ENCODE peak calls at places on chromosomes 11 and 22, in four cellular contexts. B, Q, S and T are unnamed samples.

GRCh38 chr11:128627666-128628342 is 40.4 kb upstream of the ETS1 start:
- DNase-seq in B (no peak), S (no peak), Q (no peak), T (no peak)

GRCh38 chr22:32684148-32684821 is 117.2 kb upstream of the TIMP3 start:
- DNase-seq in S (peak), Q (no peak), B (no peak), T (peak)

GRCh38 chr11:70360211-70360610 is 38.1 kb upstream of the CTTN start:
- DNase-seq in S (no peak), Q (no peak), B (no peak), T (no peak)

GRCh38 chr22:19802001-19802880 is 41.7 kb downstream of the TBX1 start:
- DNase-seq in Q (no peak), S (no peak), B (no peak), T (no peak)

GRCh38 chr11:65426839-65427690 is 4.5 kb downstream of the NEAT1 start:
- DNase-seq in S (peak), B (no peak), Q (no peak), T (peak)

GRCh38 chr11:123316003-123316402 is 114.1 kb upstream of the GRAMD1B start:
- DNase-seq in S (peak), B (peak), Q (no peak), T (peak)

GRCh38 chr11:2825261-2825885 is 60.2 kb downstream of the CDKN1C start:
- DNase-seq in B (peak), Q (peak), S (no peak), T (peak)

GRCh38 chr11:16612801-16613400 is 125.5 kb upstream of the C11orf58 start:
- DNase-seq in B (no peak), Q (no peak), S (no peak), T (no peak)

GRCh38 chr11:94151903-94152677 is 23.4 kb downstream of the PANX1 start:
- DNase-seq in S (peak), Q (no peak), B (peak), T (peak)

GRCh38 chr11:76233196-76233921 is 27.1 kb upstream of the WNT11 start:
- DNase-seq in S (no peak), Q (no peak), B (no peak), T (no peak)

GRCh38 chr11:114183041-114183511 is 113.1 kb upstream of the NNMT start:
- DNase-seq in B (no peak), Q (no peak), S (no peak), T (no peak)

GRCh38 chr22:19121631-19122142 is 525 bp downstream of the DGCR2 start:
- DNase-seq in S (peak), B (no peak), Q (peak), T (peak)

GRCh38 chr11:121367434-121367833 is 74.9 kb downstream of the SC5D start:
- DNase-seq in S (peak), B (peak), Q (no peak), T (peak)

GRCh38 chr22:29979645-29980303 is 96.8 kb downstream of the MTMR3 start:
- DNase-seq in S (no peak), Q (no peak), B (peak), T (no peak)

DNA sequence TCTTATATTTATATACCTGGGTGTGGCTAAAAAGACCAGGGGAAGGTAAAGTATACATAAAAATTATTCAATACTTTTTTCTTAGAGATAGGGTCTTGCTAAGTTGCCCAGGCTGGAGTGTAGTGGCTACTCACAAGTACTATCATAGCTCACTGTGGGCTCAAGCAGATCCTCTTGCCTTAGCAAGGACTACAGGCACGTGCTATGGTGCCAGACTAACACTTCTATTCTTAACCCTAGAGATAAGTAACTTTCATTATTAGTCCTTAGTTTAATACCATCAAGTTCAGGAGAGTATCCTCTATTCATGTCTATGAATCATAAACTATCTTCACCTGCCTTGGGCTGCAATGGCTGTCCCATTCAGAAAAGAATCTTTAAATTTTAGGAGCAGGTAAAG is 11.9 kb downstream of the FCHSD2 start:
- DNase-seq in Q (no peak), S (no peak), B (no peak), T (no peak)
- TF ChIP-seq CTCF in Q (no peak), S (no peak), B (no peak), T (no peak)

GRCh38 chr11:109940816-109941215 is 152.4 kb upstream of the ZC3H12C start:
- DNase-seq in B (peak), Q (no peak), S (peak), T (peak)
- TF ChIP-seq CTCF in B (no peak), Q (no peak), S (no peak), T (no peak)

GRCh38 chr11:8870461-8871282 is 40.3 kb upstream of the AKIP1 start:
- DNase-seq in S (peak), Q (peak), B (peak), T (peak)
- TF ChIP-seq CTCF in S (no peak), Q (no peak), B (no peak), T (no peak)

GRCh38 chr22:17373839-17374238 is 4.6 kb downstream of the CECR2 start:
- DNase-seq in B (no peak), Q (no peak), S (no peak), T (no peak)

GRCh38 chr22:17380711-17381087 is 11.4 kb downstream of the CECR2 start:
- DNase-seq in B (no peak), Q (no peak), S (no peak), T (no peak)

GRCh38 chr22:17379939-17380710 is 10.9 kb downstream of the CECR2 start:
- DNase-seq in S (no peak), B (no peak), Q (no peak), T (no peak)

GRCh38 chr22:17375914-17376614 is 6.8 kb downstream of the CECR2 start:
- DNase-seq in Q (no peak), S (no peak), B (no peak), T (no peak)

DNA sequence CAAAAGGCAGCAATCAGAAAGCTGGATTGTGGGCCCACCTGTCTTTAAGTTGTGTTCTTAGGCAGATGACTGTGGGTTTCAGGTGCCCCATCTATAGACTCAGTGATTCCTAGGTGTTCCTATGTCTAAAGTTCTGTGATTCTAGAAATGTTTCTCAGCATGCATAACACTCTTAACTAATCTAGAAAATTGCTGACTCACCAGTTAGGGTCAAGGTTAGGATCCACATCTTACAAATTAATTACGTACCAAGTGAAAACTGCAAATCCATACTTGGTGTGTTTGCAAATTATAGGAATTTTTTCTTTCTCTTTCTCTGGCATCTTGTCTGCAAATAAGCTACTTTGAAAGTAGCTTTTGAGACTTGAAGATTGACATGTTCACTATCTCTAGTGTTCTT is 7.7 kb downstream of the CECR2 start:
- DNase-seq in B (no peak), Q (no peak), S (no peak), T (no peak)
- TF ChIP-seq CTCF in B (no peak), Q (no peak), S (no peak), T (no peak)

DNA sequence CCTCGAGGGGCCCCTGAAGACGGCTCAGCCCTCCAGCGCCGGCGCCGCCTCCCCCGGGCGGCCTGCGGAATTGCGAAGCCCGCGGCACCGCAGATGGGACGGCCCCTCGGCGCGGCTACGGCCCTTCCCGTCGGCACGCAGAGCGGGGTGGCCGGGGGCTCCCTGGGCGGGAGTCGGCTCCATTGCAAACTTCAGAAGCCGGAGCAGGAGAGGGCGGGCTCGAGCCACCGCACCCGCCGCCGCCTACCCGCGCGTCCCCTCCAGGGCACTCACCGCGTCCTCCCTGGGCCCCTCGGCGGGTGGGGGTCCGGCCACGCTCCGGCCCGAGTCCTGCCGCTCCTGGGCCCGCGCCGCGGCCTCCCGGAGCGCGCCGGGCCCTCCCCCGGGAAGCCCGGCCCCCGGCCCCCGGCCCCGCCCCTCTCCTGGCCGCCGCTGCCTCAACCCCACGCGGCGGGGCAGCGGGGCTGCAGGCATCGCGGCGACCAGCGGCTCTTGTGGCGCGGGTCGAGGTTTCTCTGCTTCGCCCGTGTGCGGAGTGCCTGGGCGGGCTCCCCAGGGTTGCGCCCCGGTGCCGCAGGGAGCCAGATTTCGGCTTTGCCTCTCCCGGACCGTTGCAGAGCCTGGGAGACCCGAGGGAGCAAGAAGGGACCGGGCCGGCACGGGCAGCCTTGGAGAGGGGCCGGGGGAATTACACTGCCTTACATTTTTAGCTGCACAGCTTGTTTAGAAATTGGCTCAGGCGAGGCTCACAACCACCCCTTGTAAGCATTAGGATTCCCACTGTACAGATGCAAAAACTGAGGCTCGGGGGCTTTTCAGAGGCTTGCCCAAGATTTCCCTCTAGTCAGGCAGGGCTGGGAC is at the start of gene PACSIN3:
- DNase-seq in Q (peak), S (peak), B (no peak), T (peak)
- TF ChIP-seq CTCF in Q (peak), S (no peak), B (peak), T (no peak)